ENCODE peak calls at places on chromosomes 6 and 20, in eight cellular contexts. One of them, this sample, is unnamed.

GRCh38 chr20:25135031-25135430 is 53.1 kb upstream of the VSX1 start:
- DNase-seq in CD4-positive, alpha-beta T cell: no peak
- DNase-seq in breast epithelium: no peak
- DNase-seq in body of pancreas: peak; percentile 73
- DNase-seq in stomach: no peak
- DNase-seq in sigmoid colon: no peak
- DNase-seq in tibial artery: no peak
- DNase-seq in adrenal gland: no peak
- DNase-seq in this sample: no peak

GRCh38 chr6:39923394-39923793 is 10.9 kb downstream of the MOCS1 start:
- DNase-seq in breast epithelium: peak; percentile 68
- DNase-seq in stomach: peak; percentile 89
- DNase-seq in sigmoid colon: no peak
- DNase-seq in body of pancreas: peak; percentile 94
- DNase-seq in adrenal gland: peak; percentile 93
- DNase-seq in tibial artery: peak; percentile 90
- DNase-seq in CD4-positive, alpha-beta T cell: no peak
- DNase-seq in this sample: no peak

GRCh38 chr6:132131777-132132176 is 180.6 kb upstream of the CCN2 start:
- DNase-seq in sigmoid colon: no peak
- DNase-seq in stomach: no peak
- DNase-seq in body of pancreas: peak; percentile 20
- DNase-seq in adrenal gland: peak; percentile 24
- DNase-seq in tibial artery: peak; percentile 80
- DNase-seq in breast epithelium: no peak
- DNase-seq in CD4-positive, alpha-beta T cell: no peak
- DNase-seq in this sample: no peak

GRCh38 chr20:58982406-58983114 is 1.5 kb downstream of the NELFCD start:
- DNase-seq in CD4-positive, alpha-beta T cell: no peak
- DNase-seq in sigmoid colon: peak; percentile 7
- DNase-seq in stomach: peak; percentile 24
- DNase-seq in adrenal gland: no peak
- DNase-seq in body of pancreas: no peak
- DNase-seq in tibial artery: no peak
- DNase-seq in breast epithelium: no peak
- DNase-seq in this sample: peak; percentile 72

GRCh38 chr20:46260480-46260879 is 47.8 kb downstream of the CDH22 start:
- DNase-seq in stomach: no peak
- DNase-seq in breast epithelium: peak; percentile 88
- DNase-seq in adrenal gland: peak; percentile 91
- DNase-seq in body of pancreas: no peak
- DNase-seq in tibial artery: no peak
- DNase-seq in sigmoid colon: no peak
- DNase-seq in CD4-positive, alpha-beta T cell: no peak
- DNase-seq in this sample: no peak

GRCh38 chr20:43583982-43584432 is 6.7 kb upstream of the IFT52 start:
- DNase-seq in adrenal gland: peak; percentile 82
- DNase-seq in body of pancreas: peak; percentile 93
- DNase-seq in stomach: peak; percentile 56
- DNase-seq in sigmoid colon: no peak
- DNase-seq in CD4-positive, alpha-beta T cell: no peak
- DNase-seq in tibial artery: peak; percentile 95
- DNase-seq in breast epithelium: no peak
- DNase-seq in this sample: no peak

GRCh38 chr6:37109714-37110454 is 60.1 kb upstream of the PIM1 start:
- DNase-seq in stomach: no peak
- DNase-seq in sigmoid colon: no peak
- DNase-seq in CD4-positive, alpha-beta T cell: no peak
- DNase-seq in adrenal gland: no peak
- DNase-seq in breast epithelium: no peak
- DNase-seq in tibial artery: no peak
- DNase-seq in body of pancreas: no peak
- DNase-seq in this sample: no peak

GRCh38 chr6:136582702-136583471 is 32.7 kb upstream of the MAP7 start:
- DNase-seq in sigmoid colon: no peak
- DNase-seq in stomach: no peak
- DNase-seq in CD4-positive, alpha-beta T cell: no peak
- DNase-seq in tibial artery: no peak
- DNase-seq in breast epithelium: no peak
- DNase-seq in adrenal gland: no peak
- DNase-seq in body of pancreas: no peak
- DNase-seq in this sample: no peak

GRCh38 chr6:48552905-48553304 is 441.9 kb upstream of the PTCHD4 start:
- DNase-seq in CD4-positive, alpha-beta T cell: no peak
- DNase-seq in breast epithelium: no peak
- DNase-seq in body of pancreas: no peak
- DNase-seq in stomach: no peak
- DNase-seq in sigmoid colon: no peak
- DNase-seq in tibial artery: no peak
- DNase-seq in adrenal gland: no peak
- DNase-seq in this sample: no peak

GRCh38 chr20:11791316-11792228 is 126.1 kb upstream of the BTBD3 start:
- DNase-seq in body of pancreas: no peak
- DNase-seq in stomach: no peak
- DNase-seq in tibial artery: no peak
- DNase-seq in sigmoid colon: no peak
- DNase-seq in CD4-positive, alpha-beta T cell: no peak
- DNase-seq in adrenal gland: no peak
- DNase-seq in breast epithelium: no peak
- DNase-seq in this sample: no peak

GRCh38 chr6:134634952-134635351 is 314.9 kb downstream of the ALDH8A1 start:
- DNase-seq in sigmoid colon: no peak
- DNase-seq in adrenal gland: no peak
- DNase-seq in CD4-positive, alpha-beta T cell: no peak
- DNase-seq in body of pancreas: no peak
- DNase-seq in stomach: no peak
- DNase-seq in breast epithelium: no peak
- DNase-seq in tibial artery: no peak
- DNase-seq in this sample: no peak

GRCh38 chr6:129672883-129673631 is 36.9 kb downstream of the ARHGAP18 start:
- DNase-seq in sigmoid colon: no peak
- DNase-seq in breast epithelium: no peak
- DNase-seq in adrenal gland: no peak
- DNase-seq in body of pancreas: no peak
- DNase-seq in CD4-positive, alpha-beta T cell: no peak
- DNase-seq in stomach: no peak
- DNase-seq in tibial artery: no peak
- DNase-seq in this sample: no peak

GRCh38 chr6:99330159-99330558 is 19.3 kb downstream of the FAXC start:
- DNase-seq in body of pancreas: peak; percentile 51
- DNase-seq in adrenal gland: peak; percentile 47
- DNase-seq in sigmoid colon: no peak
- DNase-seq in stomach: peak; percentile 43
- DNase-seq in breast epithelium: peak; percentile 22
- DNase-seq in CD4-positive, alpha-beta T cell: peak; percentile 24
- DNase-seq in tibial artery: no peak
- DNase-seq in this sample: no peak

GRCh38 chr6:37426945-37427510 is 6.0 kb upstream of the CMTR1 start:
- DNase-seq in sigmoid colon: no peak
- DNase-seq in body of pancreas: no peak
- DNase-seq in tibial artery: no peak
- DNase-seq in adrenal gland: no peak
- DNase-seq in stomach: no peak
- DNase-seq in CD4-positive, alpha-beta T cell: no peak
- DNase-seq in breast epithelium: no peak
- DNase-seq in this sample: no peak

GRCh38 chr20:63138855-63139341 is 77.0 kb downstream of the YTHDF1 start:
- DNase-seq in breast epithelium: no peak
- DNase-seq in CD4-positive, alpha-beta T cell: no peak
- DNase-seq in adrenal gland: no peak
- DNase-seq in sigmoid colon: no peak
- DNase-seq in stomach: no peak
- DNase-seq in tibial artery: no peak
- DNase-seq in body of pancreas: no peak
- DNase-seq in this sample: no peak

GRCh38 chr20:41692479-41693135 is 74.4 kb upstream of the CHD6 start:
- DNase-seq in body of pancreas: peak; percentile 89
- DNase-seq in CD4-positive, alpha-beta T cell: peak; percentile 72
- DNase-seq in breast epithelium: peak; percentile 72
- DNase-seq in sigmoid colon: peak; percentile 94
- DNase-seq in adrenal gland: peak; percentile 86
- DNase-seq in tibial artery: peak; percentile 92
- DNase-seq in stomach: peak; percentile 77
- DNase-seq in this sample: no peak

GRCh38 chr6:22557007-22557406 is 12.4 kb upstream of the HDGFL1 start:
- DNase-seq in tibial artery: no peak
- DNase-seq in breast epithelium: no peak
- DNase-seq in CD4-positive, alpha-beta T cell: no peak
- DNase-seq in stomach: no peak
- DNase-seq in body of pancreas: no peak
- DNase-seq in adrenal gland: no peak
- DNase-seq in sigmoid colon: no peak
- DNase-seq in this sample: no peak

DNA sequence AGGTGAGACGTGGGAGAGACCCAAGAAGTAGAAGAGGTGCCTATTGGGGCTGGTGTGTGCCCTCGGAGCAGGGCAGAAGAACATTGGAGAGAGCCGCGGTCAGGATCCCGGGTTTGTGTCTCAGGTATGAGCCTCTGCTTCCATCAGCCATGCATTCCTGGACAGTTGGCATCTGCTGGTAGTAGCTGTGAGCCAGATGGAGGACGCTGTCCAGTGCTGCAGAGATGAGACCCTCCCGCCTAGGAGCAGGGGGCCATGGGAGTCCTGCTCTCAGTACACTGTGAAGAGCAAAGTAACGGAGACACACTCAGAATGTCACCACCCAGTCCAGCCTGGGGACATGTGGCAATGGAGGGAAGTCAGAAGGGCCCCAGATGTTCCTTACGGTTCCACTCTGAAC is 108.2 kb downstream of the CDH4 start:
- DNase-seq in adrenal gland: no peak
- DNase-seq in body of pancreas: no peak
- DNase-seq in tibial artery: no peak
- DNase-seq in breast epithelium: no peak
- DNase-seq in sigmoid colon: no peak
- DNase-seq in stomach: no peak
- DNase-seq in CD4-positive, alpha-beta T cell: no peak
- DNase-seq in this sample: no peak
- H3K27me3 ChIP-seq in adrenal gland: no peaks in the 10 kb centered on the region
- H3K27me3 ChIP-seq in body of pancreas: no peaks in the 10 kb centered on the region
- H3K27me3 ChIP-seq in tibial artery: no peaks in the 10 kb centered on the region
- H3K27me3 ChIP-seq in breast epithelium: peaks cover 16% of the 10 kb centered on the region
- H3K27me3 ChIP-seq in sigmoid colon: no peaks in the 10 kb centered on the region
- H3K27me3 ChIP-seq in stomach: peaks cover 53% of the 10 kb centered on the region
- H3K27me3 ChIP-seq in CD4-positive, alpha-beta T cell: no peaks in the 10 kb centered on the region
- H3K27me3 ChIP-seq in this sample: no peaks in the 10 kb centered on the region

GRCh38 chr6:147660334-147661311 is 152.1 kb downstream of the SAMD5 start:
- DNase-seq in breast epithelium: no peak
- DNase-seq in tibial artery: no peak
- DNase-seq in sigmoid colon: no peak
- DNase-seq in adrenal gland: no peak
- DNase-seq in body of pancreas: no peak
- DNase-seq in CD4-positive, alpha-beta T cell: no peak
- DNase-seq in stomach: no peak
- DNase-seq in this sample: no peak

GRCh38 chr6:147664092-147664491 is 155.6 kb downstream of the SAMD5 start:
- DNase-seq in CD4-positive, alpha-beta T cell: no peak
- DNase-seq in stomach: no peak
- DNase-seq in body of pancreas: no peak
- DNase-seq in sigmoid colon: no peak
- DNase-seq in tibial artery: no peak
- DNase-seq in breast epithelium: no peak
- DNase-seq in adrenal gland: no peak
- DNase-seq in this sample: no peak

GRCh38 chr6:147667082-147667481 is 158.6 kb downstream of the SAMD5 start:
- DNase-seq in stomach: no peak
- DNase-seq in CD4-positive, alpha-beta T cell: no peak
- DNase-seq in sigmoid colon: no peak
- DNase-seq in tibial artery: no peak
- DNase-seq in adrenal gland: no peak
- DNase-seq in body of pancreas: no peak
- DNase-seq in breast epithelium: no peak
- DNase-seq in this sample: no peak

GRCh38 chr6:147662639-147663038 is 154.1 kb downstream of the SAMD5 start:
- DNase-seq in stomach: no peak
- DNase-seq in breast epithelium: no peak
- DNase-seq in adrenal gland: no peak
- DNase-seq in sigmoid colon: no peak
- DNase-seq in body of pancreas: no peak
- DNase-seq in CD4-positive, alpha-beta T cell: no peak
- DNase-seq in tibial artery: no peak
- DNase-seq in this sample: no peak

DNA sequence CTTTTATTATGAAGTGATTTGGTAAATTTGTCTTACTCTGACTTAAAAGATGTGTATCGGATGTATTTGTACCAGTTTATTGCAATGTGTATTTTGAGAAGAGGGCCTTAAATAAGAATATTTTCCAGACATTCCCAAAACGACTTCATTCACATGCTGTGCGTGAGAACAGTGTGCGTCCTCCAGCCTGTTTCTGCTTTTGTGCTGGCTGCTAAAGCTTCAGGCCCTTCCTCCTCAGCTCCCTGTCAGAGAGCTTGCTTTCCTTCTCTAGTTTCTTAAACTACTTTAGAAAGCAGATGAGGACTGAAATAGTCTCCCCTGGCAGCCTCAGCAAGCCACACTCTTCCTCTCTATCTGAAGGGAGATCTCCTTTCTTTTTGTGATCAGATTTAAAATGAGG is 157.8 kb downstream of the SAMD5 start:
- DNase-seq in body of pancreas: no peak
- DNase-seq in CD4-positive, alpha-beta T cell: no peak
- DNase-seq in sigmoid colon: no peak
- DNase-seq in breast epithelium: no peak
- DNase-seq in adrenal gland: no peak
- DNase-seq in stomach: no peak
- DNase-seq in tibial artery: no peak
- DNase-seq in this sample: no peak
- H3K27me3 ChIP-seq in body of pancreas: no peaks in the 10 kb centered on the region
- H3K27me3 ChIP-seq in CD4-positive, alpha-beta T cell: no peaks in the 10 kb centered on the region
- H3K27me3 ChIP-seq in sigmoid colon: no peaks in the 10 kb centered on the region
- H3K27me3 ChIP-seq in breast epithelium: no peaks in the 10 kb centered on the region
- H3K27me3 ChIP-seq in adrenal gland: no peaks in the 10 kb centered on the region
- H3K27me3 ChIP-seq in stomach: no peaks in the 10 kb centered on the region
- H3K27me3 ChIP-seq in tibial artery: no peaks in the 10 kb centered on the region
- H3K27me3 ChIP-seq in this sample: no peaks in the 10 kb centered on the region

GRCh38 chr20:61450549-61450948 is 198.5 kb downstream of the CDH4 start:
- DNase-seq in body of pancreas: no peak
- DNase-seq in sigmoid colon: no peak
- DNase-seq in CD4-positive, alpha-beta T cell: no peak
- DNase-seq in tibial artery: no peak
- DNase-seq in adrenal gland: no peak
- DNase-seq in stomach: no peak
- DNase-seq in breast epithelium: no peak
- DNase-seq in this sample: no peak
- H3K27me3 ChIP-seq in body of pancreas: no peaks in the 10 kb centered on the region
- H3K27me3 ChIP-seq in sigmoid colon: no peaks in the 10 kb centered on the region
- H3K27me3 ChIP-seq in CD4-positive, alpha-beta T cell: no peaks in the 10 kb centered on the region
- H3K27me3 ChIP-seq in tibial artery: no peaks in the 10 kb centered on the region
- H3K27me3 ChIP-seq in adrenal gland: peaks cover 7% of the 10 kb centered on the region
- H3K27me3 ChIP-seq in stomach: peaks cover 31% of the 10 kb centered on the region
- H3K27me3 ChIP-seq in breast epithelium: no peaks in the 10 kb centered on the region
- H3K27me3 ChIP-seq in this sample: no peaks in the 10 kb centered on the region

DNA sequence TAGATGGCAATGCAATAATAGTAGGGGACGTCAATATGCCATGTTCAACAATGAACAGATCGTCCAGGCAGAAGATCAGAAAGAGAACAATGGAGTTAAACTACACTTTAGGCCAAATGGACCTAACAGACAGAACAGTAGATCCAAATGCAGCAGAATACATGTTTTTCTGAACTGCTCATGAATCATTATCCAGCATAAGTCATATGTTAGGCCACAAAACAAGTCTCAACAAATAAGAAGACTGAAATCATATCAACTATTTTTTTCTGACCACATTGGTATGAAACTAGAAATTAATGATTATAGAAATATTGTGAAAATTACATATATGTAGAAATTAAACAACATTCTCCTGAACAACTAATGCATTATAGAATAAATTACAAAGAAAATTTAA is 10.2 kb upstream of the DEFB125 start:
- DNase-seq in adrenal gland: no peak
- DNase-seq in CD4-positive, alpha-beta T cell: no peak
- DNase-seq in tibial artery: no peak
- DNase-seq in stomach: no peak
- DNase-seq in body of pancreas: no peak
- DNase-seq in breast epithelium: no peak
- DNase-seq in sigmoid colon: no peak
- DNase-seq in this sample: no peak
- H3K27me3 ChIP-seq in adrenal gland: peaks cover 1% of the 10 kb centered on the region
- H3K27me3 ChIP-seq in CD4-positive, alpha-beta T cell: peaks cover 18% of the 10 kb centered on the region
- H3K27me3 ChIP-seq in tibial artery: no peaks in the 10 kb centered on the region
- H3K27me3 ChIP-seq in stomach: peaks cover 22% of the 10 kb centered on the region
- H3K27me3 ChIP-seq in body of pancreas: no peaks in the 10 kb centered on the region
- H3K27me3 ChIP-seq in breast epithelium: no peaks in the 10 kb centered on the region
- H3K27me3 ChIP-seq in sigmoid colon: no peaks in the 10 kb centered on the region
- H3K27me3 ChIP-seq in this sample: no peaks in the 10 kb centered on the region

This sample was measured in vagina.